ENCODE peak calls at places on chromosomes 6 and 20, in eight cellular contexts. One of them, this sample, is unnamed.

GRCh38 chr20:9262653-9263194 is 193.8 kb downstream of the PLCB4 start:
- DNase-seq in natural killer cell: no peak
- DNase-seq in HFFc6: no peak
- DNase-seq in GM23338: no peak
- DNase-seq in kidney: no peak
- DNase-seq in astrocyte: peak; percentile 9
- DNase-seq in A549: no peak
- DNase-seq in left lung: no peak
- DNase-seq in this sample: no peak

GRCh38 chr6:157941101-157941863 is 40.4 kb upstream of the SYNJ2 start:
- DNase-seq in astrocyte: no peak
- DNase-seq in GM23338: no peak
- DNase-seq in HFFc6: no peak
- DNase-seq in left lung: no peak
- DNase-seq in A549: no peak
- DNase-seq in kidney: no peak
- DNase-seq in natural killer cell: no peak
- DNase-seq in this sample: no peak

GRCh38 chr6:3271756-3272155 is 13.0 kb downstream of the PSMG4 start:
- DNase-seq in GM23338: no peak
- DNase-seq in kidney: no peak
- DNase-seq in astrocyte: no peak
- DNase-seq in left lung: no peak
- DNase-seq in HFFc6: no peak
- DNase-seq in natural killer cell: no peak
- DNase-seq in A549: no peak
- DNase-seq in this sample: no peak

GRCh38 chr20:58366016-58366415 is 23.0 kb upstream of the VAPB start:
- DNase-seq in natural killer cell: no peak
- DNase-seq in astrocyte: no peak
- DNase-seq in left lung: no peak
- DNase-seq in GM23338: peak; percentile 52
- DNase-seq in HFFc6: no peak
- DNase-seq in kidney: no peak
- DNase-seq in A549: no peak
- DNase-seq in this sample: no peak

GRCh38 chr6:89357390-89357789 is 4.9 kb upstream of the UBE2J1 start:
- DNase-seq in left lung: no peak
- DNase-seq in A549: no peak
- DNase-seq in natural killer cell: no peak
- DNase-seq in kidney: no peak
- DNase-seq in astrocyte: no peak
- DNase-seq in GM23338: no peak
- DNase-seq in HFFc6: no peak
- DNase-seq in this sample: no peak

GRCh38 chr20:51696304-51697118 is 71.7 kb downstream of the ATP9A start:
- DNase-seq in natural killer cell: no peak
- DNase-seq in kidney: no peak
- DNase-seq in GM23338: no peak
- DNase-seq in astrocyte: peak; percentile 32
- DNase-seq in A549: no peak
- DNase-seq in left lung: no peak
- DNase-seq in HFFc6: peak; percentile 17
- DNase-seq in this sample: no peak

GRCh38 chr20:5402903-5403531 is 86.3 kb upstream of the PROKR2 start:
- DNase-seq in left lung: no peak
- DNase-seq in A549: peak; percentile 53
- DNase-seq in HFFc6: peak; percentile 9
- DNase-seq in natural killer cell: no peak
- DNase-seq in GM23338: peak; percentile 79
- DNase-seq in astrocyte: no peak
- DNase-seq in kidney: no peak
- DNase-seq in this sample: no peak

GRCh38 chr6:163123098-163123497 is 291.4 kb upstream of the QKI start:
- DNase-seq in kidney: no peak
- DNase-seq in astrocyte: no peak
- DNase-seq in left lung: no peak
- DNase-seq in A549: no peak
- DNase-seq in natural killer cell: no peak
- DNase-seq in HFFc6: no peak
- DNase-seq in GM23338: peak; percentile 90
- DNase-seq in this sample: no peak

GRCh38 chr6:109508166-109508860 is 25.3 kb upstream of the ZBTB24 start:
- DNase-seq in HFFc6: no peak
- DNase-seq in astrocyte: no peak
- DNase-seq in kidney: no peak
- DNase-seq in natural killer cell: no peak
- DNase-seq in A549: no peak
- DNase-seq in left lung: no peak
- DNase-seq in GM23338: no peak
- DNase-seq in this sample: no peak

GRCh38 chr6:42251500-42251899 is 33.8 kb upstream of the MRPS10 start:
- DNase-seq in A549: no peak
- DNase-seq in natural killer cell: no peak
- DNase-seq in kidney: no peak
- DNase-seq in HFFc6: peak; percentile 21
- DNase-seq in astrocyte: peak; percentile 63
- DNase-seq in GM23338: no peak
- DNase-seq in left lung: no peak
- DNase-seq in this sample: no peak

DNA sequence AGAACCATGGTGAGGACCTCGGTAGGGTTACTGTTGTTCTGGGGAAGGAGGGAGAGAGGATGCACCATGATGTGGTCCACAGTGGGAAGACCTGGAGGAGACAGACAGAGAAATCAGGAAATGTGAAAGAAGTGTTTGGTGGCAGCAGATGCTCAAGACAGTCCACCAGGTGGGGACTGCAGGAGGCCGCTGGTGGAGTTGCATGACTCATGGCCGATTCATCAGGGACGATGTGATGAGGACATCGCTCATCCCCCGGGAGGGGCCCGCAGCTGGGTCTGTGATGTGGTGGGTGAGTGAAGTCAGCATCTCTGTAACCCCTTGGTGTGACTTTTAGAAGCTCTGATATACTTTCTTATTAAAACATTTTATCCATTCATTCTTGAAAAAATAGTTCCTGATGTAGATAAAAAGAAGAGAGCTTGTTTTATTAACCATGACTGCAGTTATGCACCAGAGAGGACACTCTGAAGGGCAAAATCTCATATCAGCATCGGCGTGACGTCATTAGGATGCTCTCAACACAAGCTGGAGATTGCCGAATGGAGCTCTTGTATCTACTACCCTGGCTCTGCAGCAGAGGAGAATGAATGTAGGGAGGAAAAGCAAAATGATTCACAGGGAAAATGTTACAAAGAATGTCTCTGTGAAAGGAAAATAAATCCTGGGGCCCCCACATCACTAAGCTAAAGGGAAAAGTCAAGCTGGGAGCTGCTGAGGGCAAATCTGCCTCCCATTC is 71.2 kb downstream of the RAMACL start:
- DNase-seq in astrocyte: peak; percentile 77
- DNase-seq in HFFc6: peak; percentile 83
- DNase-seq in GM23338: no peak
- DNase-seq in A549: peak; percentile 24
- DNase-seq in left lung: no peak
- DNase-seq in kidney: no peak
- DNase-seq in natural killer cell: no peak
- DNase-seq in this sample: no peak
- TF ChIP-seq CTCF in astrocyte: peak; percentile 37
- TF ChIP-seq CTCF in HFFc6: peak; percentile 78
- TF ChIP-seq CTCF in GM23338: no peak
- TF ChIP-seq CTCF in A549: no peak
- TF ChIP-seq CTCF in left lung: no peak
- TF ChIP-seq CTCF in kidney: no peak
- TF ChIP-seq CTCF in natural killer cell: no peak
- TF ChIP-seq CTCF in this sample: no peak

DNA sequence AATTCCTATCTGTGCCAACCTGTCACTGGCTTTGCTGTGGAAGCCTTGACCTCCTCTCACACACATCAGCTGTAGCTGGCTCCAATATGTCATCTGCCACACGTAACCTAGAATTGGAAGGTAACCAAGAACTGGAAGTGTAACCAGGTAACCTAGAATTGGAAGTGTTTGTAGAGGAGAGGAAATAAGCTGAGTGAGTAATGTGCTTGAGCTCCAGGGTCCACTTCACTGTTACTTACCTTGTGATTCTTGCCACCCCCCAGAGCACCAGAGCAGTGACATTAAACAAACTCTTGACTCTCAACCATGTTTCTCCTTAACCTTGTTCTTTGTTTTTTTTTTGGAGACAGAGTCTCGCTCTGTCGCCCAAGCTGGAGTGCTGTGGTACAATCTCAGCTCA is 350.5 kb downstream of the NRN1 start:
- DNase-seq in natural killer cell: no peak
- DNase-seq in left lung: no peak
- DNase-seq in astrocyte: no peak
- DNase-seq in A549: no peak
- DNase-seq in HFFc6: no peak
- DNase-seq in GM23338: no peak
- DNase-seq in kidney: no peak
- DNase-seq in this sample: no peak
- TF ChIP-seq CTCF in natural killer cell: no peak
- TF ChIP-seq CTCF in left lung: no peak
- TF ChIP-seq CTCF in astrocyte: no peak
- TF ChIP-seq CTCF in A549: no peak
- TF ChIP-seq CTCF in HFFc6: no peak
- TF ChIP-seq CTCF in GM23338: no peak
- TF ChIP-seq CTCF in kidney: no peak
- TF ChIP-seq CTCF in this sample: no peak

GRCh38 chr6:148175511-148176188 is 167.0 kb upstream of the SASH1 start:
- DNase-seq in GM23338: no peak
- DNase-seq in A549: no peak
- DNase-seq in left lung: no peak
- DNase-seq in natural killer cell: no peak
- DNase-seq in astrocyte: no peak
- DNase-seq in HFFc6: no peak
- DNase-seq in kidney: no peak
- DNase-seq in this sample: no peak

GRCh38 chr6:148182378-148182777 is 160.3 kb upstream of the SASH1 start:
- DNase-seq in natural killer cell: no peak
- DNase-seq in kidney: no peak
- DNase-seq in A549: no peak
- DNase-seq in astrocyte: no peak
- DNase-seq in left lung: no peak
- DNase-seq in GM23338: no peak
- DNase-seq in HFFc6: no peak
- DNase-seq in this sample: no peak

GRCh38 chr6:148183776-148184175 is 158.9 kb upstream of the SASH1 start:
- DNase-seq in kidney: no peak
- DNase-seq in GM23338: no peak
- DNase-seq in left lung: no peak
- DNase-seq in A549: no peak
- DNase-seq in HFFc6: no peak
- DNase-seq in natural killer cell: no peak
- DNase-seq in astrocyte: no peak
- DNase-seq in this sample: no peak

GRCh38 chr6:148177589-148178233 is 164.9 kb upstream of the SASH1 start:
- DNase-seq in natural killer cell: no peak
- DNase-seq in HFFc6: peak; percentile 34
- DNase-seq in kidney: no peak
- DNase-seq in A549: peak; percentile 63
- DNase-seq in astrocyte: no peak
- DNase-seq in GM23338: peak; percentile 87
- DNase-seq in left lung: peak; percentile 50
- DNase-seq in this sample: no peak

DNA sequence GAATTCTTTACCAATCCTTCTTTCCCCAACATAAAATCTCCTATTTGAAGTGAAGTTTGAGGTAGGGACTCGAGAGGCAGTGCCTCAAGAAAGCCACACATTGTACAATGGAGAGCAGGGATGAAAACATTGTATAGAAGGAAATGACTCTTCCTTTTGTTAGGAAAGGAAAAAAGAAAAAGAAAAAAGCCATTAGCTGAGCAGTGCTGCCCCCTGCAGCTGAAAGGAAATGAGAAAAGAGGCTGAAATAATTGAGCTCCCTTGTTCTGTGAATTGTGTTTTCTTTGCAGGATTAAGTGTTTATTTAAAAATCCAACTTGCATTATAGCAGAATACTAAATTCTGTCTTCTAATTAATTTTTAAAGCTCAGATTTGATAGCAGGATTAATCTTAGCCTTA is 162.9 kb upstream of the SASH1 start:
- DNase-seq in left lung: no peak
- DNase-seq in A549: peak; percentile 44
- DNase-seq in natural killer cell: no peak
- DNase-seq in astrocyte: no peak
- DNase-seq in kidney: no peak
- DNase-seq in GM23338: peak; percentile 64
- DNase-seq in HFFc6: no peak
- DNase-seq in this sample: no peak
- TF ChIP-seq CTCF in left lung: peak; percentile 29
- TF ChIP-seq CTCF in A549: peak; percentile 64
- TF ChIP-seq CTCF in natural killer cell: no peak
- TF ChIP-seq CTCF in astrocyte: peak; percentile 68
- TF ChIP-seq CTCF in kidney: peak; percentile 34
- TF ChIP-seq CTCF in GM23338: peak; percentile 66
- TF ChIP-seq CTCF in HFFc6: peak; percentile 84
- TF ChIP-seq CTCF in this sample: no peak

GRCh38 chr6:99324996-99325395 is 24.5 kb downstream of the FAXC start:
- DNase-seq in A549: no peak
- DNase-seq in astrocyte: no peak
- DNase-seq in GM23338: no peak
- DNase-seq in natural killer cell: no peak
- DNase-seq in left lung: no peak
- DNase-seq in kidney: no peak
- DNase-seq in HFFc6: no peak
- DNase-seq in this sample: no peak
- TF ChIP-seq CTCF in A549: no peak
- TF ChIP-seq CTCF in astrocyte: no peak
- TF ChIP-seq CTCF in GM23338: no peak
- TF ChIP-seq CTCF in natural killer cell: no peak
- TF ChIP-seq CTCF in left lung: no peak
- TF ChIP-seq CTCF in kidney: no peak
- TF ChIP-seq CTCF in HFFc6: peak; percentile 30
- TF ChIP-seq CTCF in this sample: no peak

DNA sequence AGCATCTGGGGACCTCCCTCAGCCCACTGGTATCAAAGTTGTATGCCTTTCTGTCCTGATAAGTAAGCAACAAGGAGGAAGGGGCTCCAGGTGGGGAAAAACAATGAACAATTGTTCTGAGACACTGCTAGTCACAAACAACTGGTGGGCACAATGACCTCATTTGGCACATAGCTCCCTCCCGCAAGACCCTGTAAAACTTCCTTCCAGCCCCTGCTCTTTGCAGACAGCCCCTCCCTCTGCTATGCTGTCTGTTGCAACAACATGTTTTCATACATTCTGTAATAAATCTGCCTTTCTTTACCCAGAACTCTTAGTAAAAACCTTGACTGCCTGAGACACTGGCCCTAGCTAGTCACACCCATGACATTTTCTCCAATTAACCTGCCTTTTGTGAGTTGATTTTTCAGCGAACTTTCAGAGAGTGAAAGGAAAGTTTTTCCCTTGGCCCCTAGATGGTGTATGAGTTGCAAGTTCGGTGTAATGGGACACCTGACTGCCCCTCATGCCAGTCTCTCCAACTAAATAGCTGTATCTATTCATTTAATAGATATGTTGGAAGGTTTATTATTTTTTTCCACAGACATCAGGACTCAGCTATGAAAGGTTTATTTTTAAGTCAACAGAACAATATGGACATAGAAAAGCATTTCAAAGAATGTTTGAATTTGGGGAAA is 142.3 kb upstream of the SLC22A16 start:
- DNase-seq in kidney: no peak
- DNase-seq in A549: peak; percentile 29
- DNase-seq in left lung: no peak
- DNase-seq in GM23338: peak; percentile 75
- DNase-seq in astrocyte: no peak
- DNase-seq in natural killer cell: no peak
- DNase-seq in HFFc6: peak; percentile 21
- DNase-seq in this sample: no peak
- TF ChIP-seq CTCF in kidney: peak; percentile 17
- TF ChIP-seq CTCF in A549: peak; percentile 27
- TF ChIP-seq CTCF in left lung: no peak
- TF ChIP-seq CTCF in GM23338: peak; percentile 65
- TF ChIP-seq CTCF in astrocyte: peak; percentile 6
- TF ChIP-seq CTCF in natural killer cell: no peak
- TF ChIP-seq CTCF in HFFc6: peak; percentile 53
- TF ChIP-seq CTCF in this sample: no peak